ENCODE peak calls at places on chromosomes 16 and 17, in eight cellular contexts. J is CD8-positive, alpha-beta T cell; G is PC-3; A is prostate gland; M is aorta; Z is GM23338; U is transverse colon; S is fibroblast of lung. P is an unnamed sample.

GRCh38 chr16:23479138-23479537 is 26.1 kb upstream of the COG7 start:
- DNase-seq in M (no peak), U (no peak), A (no peak), Z (no peak), G (no peak), J (no peak), S (no peak), P (no peak)

GRCh38 chr17:47884905-47885735 is 10.9 kb upstream of the SP2 start:
- DNase-seq in Z (peak; percentile 55), M (peak; percentile 67), U (peak; percentile 74), G (no peak), J (peak; percentile 52), S (no peak), A (no peak), P (no peak)

GRCh38 chr17:15348030-15348429 is 6.6 kb upstream of the TEKT3 start:
- DNase-seq in M (no peak), U (peak; percentile 86), S (peak; percentile 51), G (peak; percentile 85), J (no peak), Z (no peak), A (no peak), P (no peak)

GRCh38 chr17:13518271-13519000 is 83.3 kb downstream of the HS3ST3A1 start:
- DNase-seq in M (no peak), U (no peak), A (no peak), Z (no peak), S (peak; percentile 97), J (no peak), G (no peak), P (no peak)

GRCh38 chr16:55572439-55572838 is 6.0 kb downstream of the CAPNS2 start:
- DNase-seq in J (no peak), S (no peak), U (no peak), G (no peak), Z (peak; percentile 9), M (no peak), A (no peak), P (no peak)

GRCh38 chr17:69572747-69573146 is 158.2 kb downstream of the MAP2K6 start:
- DNase-seq in M (no peak), U (no peak), Z (no peak), A (no peak), G (no peak), S (no peak), J (no peak), P (no peak)

GRCh38 chr16:50696575-50697420 is 3.4 kb downstream of the NOD2 start:
- DNase-seq in S (peak; percentile 46), A (peak; percentile 46), U (peak; percentile 91), Z (no peak), J (no peak), G (peak; percentile 42), M (peak; percentile 89), P (no peak)

GRCh38 chr16:24013733-24014645 is 178.2 kb downstream of the PRKCB start:
- DNase-seq in M (no peak), A (no peak), U (peak; percentile 65), G (no peak), S (no peak), Z (no peak), J (peak; percentile 77), P (no peak)

GRCh38 chr16:31305219-31305618 is 45.4 kb downstream of the ITGAM start:
- DNase-seq in S (no peak), U (no peak), J (no peak), Z (no peak), A (no peak), M (no peak), G (no peak), P (no peak)

GRCh38 chr17:77819497-77819896 is 139.0 kb upstream of the TNRC6C start:
- DNase-seq in G (no peak), Z (peak; percentile 51), J (no peak), S (no peak), A (no peak), U (no peak), M (peak; percentile 37), P (no peak)

GRCh38 chr17:2040942-2041560 is 771 bp upstream of the OVCA2 start:
- DNase-seq in U (no peak), A (no peak), S (no peak), G (no peak), J (no peak), M (no peak), Z (no peak), P (no peak)

GRCh38 chr17:54980372-54980771 is 11.8 kb downstream of the STXBP4 start:
- DNase-seq in M (no peak), A (no peak), S (no peak), J (no peak), U (no peak), G (no peak), Z (peak; percentile 11), P (no peak)

GRCh38 chr16:80467961-80468360 is 72.8 kb upstream of the DYNLRB2 start:
- DNase-seq in U (no peak), J (no peak), G (no peak), Z (no peak), M (no peak), S (no peak), A (no peak), P (no peak)

GRCh38 chr17:38879878-38880727 is 10.2 kb downstream of the LASP1 start:
- DNase-seq in A (no peak), G (peak; percentile 90), U (peak; percentile 41), S (peak; percentile 89), Z (peak; percentile 98), J (no peak), M (peak; percentile 84), P (no peak)

GRCh38 chr17:17295141-17295540 is 8.0 kb upstream of the NT5M start:
- DNase-seq in G (no peak), Z (no peak), J (no peak), A (no peak), S (no peak), U (no peak), M (peak; percentile 13), P (no peak)

GRCh38 chr16:5069854-5070253 is 1.8 kb upstream of the ALG1 start:
- DNase-seq in M (peak; percentile 22), A (no peak), Z (no peak), S (no peak), G (no peak), U (no peak), J (no peak), P (no peak)

GRCh38 chr16:50588276-50588675 is 40.1 kb downstream of the NKD1 start:
- DNase-seq in J (no peak), S (no peak), A (no peak), Z (no peak), M (peak; percentile 13), G (no peak), U (no peak), P (no peak)

GRCh38 chr17:28335959-28336871 is 654 bp downstream of the TNFAIP1 start:
- DNase-seq in G (peak; percentile 70), U (peak; percentile 64), Z (peak; percentile 94), S (peak; percentile 96), M (peak; percentile 81), A (peak; percentile 34), J (no peak), P (peak; percentile 90)

DNA sequence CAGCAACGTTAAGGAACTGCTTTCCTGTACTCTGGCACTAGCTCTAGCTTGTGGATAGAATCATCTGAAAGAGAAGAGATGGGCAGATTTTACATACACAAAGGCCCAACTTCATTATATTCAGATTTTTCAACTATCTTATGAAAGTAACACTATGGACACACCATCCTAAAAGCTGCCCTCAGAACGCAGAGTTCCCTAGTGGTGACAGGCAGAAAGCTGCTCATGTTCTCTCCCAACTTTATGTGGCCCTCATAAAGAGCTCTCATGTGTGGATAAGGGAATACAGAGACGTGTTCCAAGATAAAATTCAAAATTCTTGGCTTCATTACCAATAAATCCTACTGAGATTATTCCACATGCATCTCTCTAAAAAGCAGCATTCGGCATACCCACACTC is 1.5 kb downstream of the CFAP20 start:
- DNase-seq in J (no peak), S (no peak), Z (no peak), M (no peak), U (no peak), G (peak; percentile 17), A (no peak), P (no peak)
- H3K36me3 ChIP-seq in J (no peaks in the 10 kb centered on the region), S (no peaks in the 10 kb centered on the region), Z (no peaks in the 10 kb centered on the region), M (no peaks in the 10 kb centered on the region), U (no peaks in the 10 kb centered on the region), G (no peaks in the 10 kb centered on the region), A (no peaks in the 10 kb centered on the region), P (no peaks in the 10 kb centered on the region)

DNA sequence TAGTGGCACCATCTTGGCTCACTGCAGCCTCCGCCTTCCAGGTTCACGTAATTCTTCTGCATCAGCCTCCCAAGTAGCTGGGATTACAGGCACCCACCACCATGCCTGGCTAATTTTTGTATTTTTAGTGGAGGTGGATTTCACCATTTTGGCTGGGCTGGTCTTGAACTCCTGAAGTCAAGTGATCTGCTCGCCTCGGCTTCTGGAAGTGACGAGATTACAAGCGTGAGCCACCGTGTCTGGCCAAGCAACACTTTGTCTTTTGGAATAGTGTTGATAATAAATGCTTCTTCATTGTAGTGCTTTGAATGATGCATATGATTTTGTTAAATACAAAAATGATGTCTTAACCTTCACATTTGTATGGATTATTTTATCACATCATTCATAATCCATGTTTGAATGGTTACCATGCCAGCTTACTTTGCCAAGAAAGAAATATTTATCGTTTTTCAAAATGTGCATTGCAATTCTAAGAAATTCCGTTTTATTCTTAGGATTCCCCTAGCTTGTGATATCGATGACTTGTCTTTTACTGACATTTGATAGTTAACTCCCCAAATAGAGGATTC is 29.1 kb downstream of the USP10 start:
- DNase-seq in U (no peak), G (no peak), J (no peak), A (no peak), M (no peak), S (no peak), Z (no peak), P (peak; percentile 71)
- H3K4me3 ChIP-seq in U (no peak overlapping the region), G (peak overlapping the region; percentile 56), J (no peak overlapping the region), A (no peak overlapping the region), M (no peak overlapping the region), S (no peak overlapping the region), Z (no peak overlapping the region), P (no peak overlapping the region)

GRCh38 chr17:5866978-5867377 is 203.2 kb upstream of the WSCD1 start:
- DNase-seq in S (no peak), A (no peak), M (no peak), Z (no peak), U (no peak), G (no peak), J (no peak), P (peak; percentile 61)

GRCh38 chr17:5872831-5873230 is 197.3 kb upstream of the WSCD1 start:
- DNase-seq in M (no peak), G (no peak), A (no peak), U (no peak), Z (no peak), J (no peak), S (no peak), P (no peak)

GRCh38 chr17:5870231-5870953 is 199.8 kb upstream of the WSCD1 start:
- DNase-seq in S (no peak), G (peak; percentile 69), J (no peak), U (no peak), Z (no peak), A (no peak), M (no peak), P (peak; percentile 79)

GRCh38 chr17:5871666-5872065 is 198.5 kb upstream of the WSCD1 start:
- DNase-seq in G (no peak), J (no peak), Z (no peak), U (no peak), A (no peak), S (no peak), M (no peak), P (no peak)

GRCh38 chr17:5868916-5869475 is 201.2 kb upstream of the WSCD1 start:
- DNase-seq in A (no peak), M (no peak), J (no peak), Z (no peak), G (no peak), S (no peak), U (no peak), P (peak; percentile 67)
- H3K27ac ChIP-seq in A (no peak overlapping the region), M (no peak overlapping the region), J (no peak overlapping the region), Z (no peak overlapping the region), G (no peak overlapping the region), S (no peak overlapping the region), U (no peak overlapping the region), P (no peak overlapping the region)

GRCh38 chr16:71929048-71929447 is 33.7 kb downstream of the IST1 start:
- DNase-seq in G (no peak), M (no peak), U (peak; percentile 26), Z (no peak), S (peak; percentile 86), J (no peak), A (no peak), P (no peak)
- H3K36me3 ChIP-seq in G (peaks cover 43% of the 10 kb centered on the region), M (no peaks in the 10 kb centered on the region), U (no peaks in the 10 kb centered on the region), Z (peaks cover 48% of the 10 kb centered on the region), S (peaks cover 16% of the 10 kb centered on the region), J (peaks cover 24% of the 10 kb centered on the region), A (no peaks in the 10 kb centered on the region), P (no peaks in the 10 kb centered on the region)

P was measured in vagina.